ENCODE peak calls at places on chromosomes 2 and 18, in five cellular contexts. One of them, this sample, is unnamed.

GRCh38 chr2:166627893-166628292 is 133.8 kb upstream of the SCN7A start:
- DNase-seq in stimulated activated CD4-positive, alpha-beta T cell treated with anti-CD3 and anti-CD28 coated beads, Interleukin-1b, Interleukin-23, amount 100 ng/mL, for 1 hour: no peak
- DNase-seq in cardiac fibroblast: peak
- DNase-seq in GF-D8: no peak
- DNase-seq in C1 segment of cervical spinal cord: no peak
- DNase-seq in this sample: no peak

GRCh38 chr2:146847846-146848245 is 997.0 kb upstream of the ACVR2A start:
- DNase-seq in stimulated activated CD4-positive, alpha-beta T cell treated with anti-CD3 and anti-CD28 coated beads, Interleukin-1b, Interleukin-23, amount 100 ng/mL, for 1 hour: no peak
- DNase-seq in cardiac fibroblast: peak
- DNase-seq in GF-D8: no peak
- DNase-seq in C1 segment of cervical spinal cord: no peak
- DNase-seq in this sample: no peak

GRCh38 chr2:28445448-28446258 is 50.2 kb upstream of the PLB1 start:
- DNase-seq in stimulated activated CD4-positive, alpha-beta T cell treated with anti-CD3 and anti-CD28 coated beads, Interleukin-1b, Interleukin-23, amount 100 ng/mL, for 1 hour: no peak
- DNase-seq in cardiac fibroblast: peak
- DNase-seq in GF-D8: no peak
- DNase-seq in C1 segment of cervical spinal cord: no peak
- DNase-seq in this sample: no peak

GRCh38 chr2:183035954-183036669 is 2.1 kb downstream of the NCKAP1 start:
- DNase-seq in stimulated activated CD4-positive, alpha-beta T cell treated with anti-CD3 and anti-CD28 coated beads, Interleukin-1b, Interleukin-23, amount 100 ng/mL, for 1 hour: no peak
- DNase-seq in cardiac fibroblast: no peak
- DNase-seq in GF-D8: peak
- DNase-seq in C1 segment of cervical spinal cord: no peak
- DNase-seq in this sample: no peak

GRCh38 chr2:96508521-96509113 is 3.5 kb upstream of the NEURL3 start:
- DNase-seq in stimulated activated CD4-positive, alpha-beta T cell treated with anti-CD3 and anti-CD28 coated beads, Interleukin-1b, Interleukin-23, amount 100 ng/mL, for 1 hour: no peak
- DNase-seq in cardiac fibroblast: no peak
- DNase-seq in GF-D8: no peak
- DNase-seq in C1 segment of cervical spinal cord: no peak
- DNase-seq in this sample: no peak

GRCh38 chr2:232893834-232894233 is 23.8 kb downstream of the SNORC start:
- DNase-seq in stimulated activated CD4-positive, alpha-beta T cell treated with anti-CD3 and anti-CD28 coated beads, Interleukin-1b, Interleukin-23, amount 100 ng/mL, for 1 hour: no peak
- DNase-seq in cardiac fibroblast: no peak
- DNase-seq in GF-D8: no peak
- DNase-seq in C1 segment of cervical spinal cord: no peak
- DNase-seq in this sample: no peak

GRCh38 chr2:20488782-20489181 is 41.9 kb downstream of the RHOB start:
- DNase-seq in stimulated activated CD4-positive, alpha-beta T cell treated with anti-CD3 and anti-CD28 coated beads, Interleukin-1b, Interleukin-23, amount 100 ng/mL, for 1 hour: no peak
- DNase-seq in cardiac fibroblast: no peak
- DNase-seq in GF-D8: no peak
- DNase-seq in C1 segment of cervical spinal cord: no peak
- DNase-seq in this sample: no peak

GRCh38 chr2:103435010-103435409 is 673.2 kb downstream of the TMEM182 start:
- DNase-seq in stimulated activated CD4-positive, alpha-beta T cell treated with anti-CD3 and anti-CD28 coated beads, Interleukin-1b, Interleukin-23, amount 100 ng/mL, for 1 hour: no peak
- DNase-seq in cardiac fibroblast: no peak
- DNase-seq in GF-D8: no peak
- DNase-seq in C1 segment of cervical spinal cord: no peak
- DNase-seq in this sample: no peak

GRCh38 chr2:16621348-16621747 is 44.3 kb downstream of the CYRIA start:
- DNase-seq in stimulated activated CD4-positive, alpha-beta T cell treated with anti-CD3 and anti-CD28 coated beads, Interleukin-1b, Interleukin-23, amount 100 ng/mL, for 1 hour: no peak
- DNase-seq in cardiac fibroblast: no peak
- DNase-seq in GF-D8: no peak
- DNase-seq in C1 segment of cervical spinal cord: no peak
- DNase-seq in this sample: no peak

GRCh38 chr2:121071058-121071504 is 213.9 kb downstream of the TFCP2L1 start:
- DNase-seq in stimulated activated CD4-positive, alpha-beta T cell treated with anti-CD3 and anti-CD28 coated beads, Interleukin-1b, Interleukin-23, amount 100 ng/mL, for 1 hour: no peak
- DNase-seq in cardiac fibroblast: peak
- DNase-seq in GF-D8: no peak
- DNase-seq in C1 segment of cervical spinal cord: no peak
- DNase-seq in this sample: peak

GRCh38 chr18:37535968-37536367 is 29.6 kb downstream of the CELF4 start:
- DNase-seq in stimulated activated CD4-positive, alpha-beta T cell treated with anti-CD3 and anti-CD28 coated beads, Interleukin-1b, Interleukin-23, amount 100 ng/mL, for 1 hour: no peak
- DNase-seq in cardiac fibroblast: peak
- DNase-seq in GF-D8: no peak
- DNase-seq in C1 segment of cervical spinal cord: no peak
- DNase-seq in this sample: no peak

GRCh38 chr2:33411765-33412164 is 64.7 kb upstream of the RASGRP3 start:
- DNase-seq in stimulated activated CD4-positive, alpha-beta T cell treated with anti-CD3 and anti-CD28 coated beads, Interleukin-1b, Interleukin-23, amount 100 ng/mL, for 1 hour: no peak
- DNase-seq in cardiac fibroblast: peak
- DNase-seq in GF-D8: no peak
- DNase-seq in C1 segment of cervical spinal cord: no peak
- DNase-seq in this sample: no peak

GRCh38 chr2:237864940-237865622 is 5.7 kb downstream of the RAMP1 start:
- DNase-seq in stimulated activated CD4-positive, alpha-beta T cell treated with anti-CD3 and anti-CD28 coated beads, Interleukin-1b, Interleukin-23, amount 100 ng/mL, for 1 hour: no peak
- DNase-seq in cardiac fibroblast: peak
- DNase-seq in GF-D8: no peak
- DNase-seq in C1 segment of cervical spinal cord: no peak
- DNase-seq in this sample: no peak

GRCh38 chr18:37393945-37394609 is 171.5 kb downstream of the CELF4 start:
- DNase-seq in stimulated activated CD4-positive, alpha-beta T cell treated with anti-CD3 and anti-CD28 coated beads, Interleukin-1b, Interleukin-23, amount 100 ng/mL, for 1 hour: no peak
- DNase-seq in cardiac fibroblast: peak
- DNase-seq in GF-D8: no peak
- DNase-seq in C1 segment of cervical spinal cord: peak
- DNase-seq in this sample: peak

GRCh38 chr2:53969285-53970094 is 1.3 kb downstream of the PSME4 start:
- DNase-seq in stimulated activated CD4-positive, alpha-beta T cell treated with anti-CD3 and anti-CD28 coated beads, Interleukin-1b, Interleukin-23, amount 100 ng/mL, for 1 hour: no peak
- DNase-seq in cardiac fibroblast: peak
- DNase-seq in GF-D8: no peak
- DNase-seq in C1 segment of cervical spinal cord: no peak
- DNase-seq in this sample: no peak

GRCh38 chr2:229492034-229492433 is 220.9 kb upstream of the PID1 start:
- DNase-seq in stimulated activated CD4-positive, alpha-beta T cell treated with anti-CD3 and anti-CD28 coated beads, Interleukin-1b, Interleukin-23, amount 100 ng/mL, for 1 hour: no peak
- DNase-seq in cardiac fibroblast: no peak
- DNase-seq in GF-D8: no peak
- DNase-seq in C1 segment of cervical spinal cord: no peak
- DNase-seq in this sample: no peak

GRCh38 chr2:33246432-33246831 is 230.0 kb upstream of the RASGRP3 start:
- DNase-seq in stimulated activated CD4-positive, alpha-beta T cell treated with anti-CD3 and anti-CD28 coated beads, Interleukin-1b, Interleukin-23, amount 100 ng/mL, for 1 hour: no peak
- DNase-seq in cardiac fibroblast: no peak
- DNase-seq in GF-D8: no peak
- DNase-seq in C1 segment of cervical spinal cord: no peak
- DNase-seq in this sample: no peak

GRCh38 chr18:37179384-37179783 is 350.5 kb downstream of the KIAA1328 start:
- DNase-seq in stimulated activated CD4-positive, alpha-beta T cell treated with anti-CD3 and anti-CD28 coated beads, Interleukin-1b, Interleukin-23, amount 100 ng/mL, for 1 hour: no peak
- DNase-seq in cardiac fibroblast: no peak
- DNase-seq in GF-D8: no peak
- DNase-seq in C1 segment of cervical spinal cord: no peak
- DNase-seq in this sample: peak

GRCh38 chr2:240599141-240599583 is 12.6 kb downstream of the CAPN10 start:
- DNase-seq in stimulated activated CD4-positive, alpha-beta T cell treated with anti-CD3 and anti-CD28 coated beads, Interleukin-1b, Interleukin-23, amount 100 ng/mL, for 1 hour: no peak
- DNase-seq in cardiac fibroblast: no peak
- DNase-seq in GF-D8: no peak
- DNase-seq in C1 segment of cervical spinal cord: no peak
- DNase-seq in this sample: no peak

GRCh38 chr2:110675679-110676078 is 2.2 kb downstream of the BUB1 start:
- DNase-seq in stimulated activated CD4-positive, alpha-beta T cell treated with anti-CD3 and anti-CD28 coated beads, Interleukin-1b, Interleukin-23, amount 100 ng/mL, for 1 hour: no peak
- DNase-seq in cardiac fibroblast: no peak
- DNase-seq in GF-D8: no peak
- DNase-seq in C1 segment of cervical spinal cord: no peak
- DNase-seq in this sample: no peak

GRCh38 chr2:181461056-181461630 is 4.0 kb downstream of the ITGA4 start:
- DNase-seq in stimulated activated CD4-positive, alpha-beta T cell treated with anti-CD3 and anti-CD28 coated beads, Interleukin-1b, Interleukin-23, amount 100 ng/mL, for 1 hour: no peak
- DNase-seq in cardiac fibroblast: no peak
- DNase-seq in GF-D8: peak
- DNase-seq in C1 segment of cervical spinal cord: no peak
- DNase-seq in this sample: no peak

GRCh38 chr2:40138327-40138726 is 313.6 kb downstream of the SLC8A1 start:
- DNase-seq in stimulated activated CD4-positive, alpha-beta T cell treated with anti-CD3 and anti-CD28 coated beads, Interleukin-1b, Interleukin-23, amount 100 ng/mL, for 1 hour: no peak
- DNase-seq in cardiac fibroblast: no peak
- DNase-seq in GF-D8: no peak
- DNase-seq in C1 segment of cervical spinal cord: no peak
- DNase-seq in this sample: no peak

GRCh38 chr2:112160591-112161250 is 22.5 kb downstream of the FBLN7 start:
- DNase-seq in stimulated activated CD4-positive, alpha-beta T cell treated with anti-CD3 and anti-CD28 coated beads, Interleukin-1b, Interleukin-23, amount 100 ng/mL, for 1 hour: no peak
- DNase-seq in cardiac fibroblast: no peak
- DNase-seq in GF-D8: no peak
- DNase-seq in C1 segment of cervical spinal cord: no peak
- DNase-seq in this sample: no peak

GRCh38 chr2:197168705-197169104 is 141.9 kb downstream of the ANKRD44 start:
- DNase-seq in stimulated activated CD4-positive, alpha-beta T cell treated with anti-CD3 and anti-CD28 coated beads, Interleukin-1b, Interleukin-23, amount 100 ng/mL, for 1 hour: peak
- DNase-seq in cardiac fibroblast: peak
- DNase-seq in GF-D8: peak
- DNase-seq in C1 segment of cervical spinal cord: no peak
- DNase-seq in this sample: peak

GRCh38 chr18:59874166-59874565 is 25.6 kb upstream of the PMAIP1 start:
- DNase-seq in stimulated activated CD4-positive, alpha-beta T cell treated with anti-CD3 and anti-CD28 coated beads, Interleukin-1b, Interleukin-23, amount 100 ng/mL, for 1 hour: no peak
- DNase-seq in cardiac fibroblast: peak
- DNase-seq in GF-D8: no peak
- DNase-seq in C1 segment of cervical spinal cord: no peak
- DNase-seq in this sample: no peak

GRCh38 chr2:224023188-224023587 is 15.9 kb downstream of the SERPINE2 start:
- DNase-seq in stimulated activated CD4-positive, alpha-beta T cell treated with anti-CD3 and anti-CD28 coated beads, Interleukin-1b, Interleukin-23, amount 100 ng/mL, for 1 hour: no peak
- DNase-seq in cardiac fibroblast: peak
- DNase-seq in GF-D8: no peak
- DNase-seq in C1 segment of cervical spinal cord: no peak
- DNase-seq in this sample: no peak

GRCh38 chr2:156342252-156343095 is 10.0 kb upstream of the NR4A2 start:
- DNase-seq in stimulated activated CD4-positive, alpha-beta T cell treated with anti-CD3 and anti-CD28 coated beads, Interleukin-1b, Interleukin-23, amount 100 ng/mL, for 1 hour: peak
- DNase-seq in cardiac fibroblast: peak
- DNase-seq in GF-D8: peak
- DNase-seq in C1 segment of cervical spinal cord: peak
- DNase-seq in this sample: peak

GRCh38 chr2:64474200-64474630 is 20.3 kb downstream of the LGALSL start:
- DNase-seq in stimulated activated CD4-positive, alpha-beta T cell treated with anti-CD3 and anti-CD28 coated beads, Interleukin-1b, Interleukin-23, amount 100 ng/mL, for 1 hour: no peak
- DNase-seq in cardiac fibroblast: no peak
- DNase-seq in GF-D8: peak
- DNase-seq in C1 segment of cervical spinal cord: no peak
- DNase-seq in this sample: no peak

GRCh38 chr2:120898961-120899360 is 163.3 kb downstream of the GLI2 start:
- DNase-seq in stimulated activated CD4-positive, alpha-beta T cell treated with anti-CD3 and anti-CD28 coated beads, Interleukin-1b, Interleukin-23, amount 100 ng/mL, for 1 hour: no peak
- DNase-seq in cardiac fibroblast: no peak
- DNase-seq in GF-D8: no peak
- DNase-seq in C1 segment of cervical spinal cord: no peak
- DNase-seq in this sample: no peak

GRCh38 chr2:16612490-16612889 is 53.1 kb downstream of the CYRIA start:
- DNase-seq in stimulated activated CD4-positive, alpha-beta T cell treated with anti-CD3 and anti-CD28 coated beads, Interleukin-1b, Interleukin-23, amount 100 ng/mL, for 1 hour: no peak
- DNase-seq in cardiac fibroblast: no peak
- DNase-seq in GF-D8: no peak
- DNase-seq in C1 segment of cervical spinal cord: no peak
- DNase-seq in this sample: no peak

GRCh38 chr18:54822872-54823845 is 5.1 kb upstream of the RAB27B start:
- DNase-seq in stimulated activated CD4-positive, alpha-beta T cell treated with anti-CD3 and anti-CD28 coated beads, Interleukin-1b, Interleukin-23, amount 100 ng/mL, for 1 hour: no peak
- DNase-seq in cardiac fibroblast: peak
- DNase-seq in GF-D8: no peak
- DNase-seq in C1 segment of cervical spinal cord: no peak
- DNase-seq in this sample: no peak